ENCODE peak calls at places on chromosomes 6 and 20, in four cellular contexts. V is H1, C is K562, J is A549. O is an unnamed sample.

GRCh38 chr6:39791850-39792500 is at the start of gene DAAM2:
- DNase-seq in J (no peak), V (no peak), C (no peak), O (no peak)

GRCh38 chr6:155347800-155348199 is 33.5 kb upstream of the TFB1M start:
- DNase-seq in J (no peak), C (no peak), V (no peak), O (no peak)

GRCh38 chr20:24109008-24109407 is 120.4 kb upstream of the GGTLC1 start:
- DNase-seq in J (no peak), V (no peak), C (peak), O (no peak)

GRCh38 chr6:39280247-39280731 is 33.9 kb downstream of the KCNK17 start:
- DNase-seq in J (peak), C (peak), V (no peak), O (no peak)

GRCh38 chr6:1313755-1314503 is 2.0 kb downstream of the FOXQ1 start:
- DNase-seq in C (no peak), V (no peak), J (no peak), O (peak)

GRCh38 chr20:60664106-60664505 is 588.0 kb upstream of the CDH4 start:
- DNase-seq in V (no peak), C (no peak), J (no peak), O (no peak)

GRCh38 chr6:167920165-167920564 is 77.3 kb upstream of the KIF25 start:
- DNase-seq in J (no peak), C (no peak), V (no peak), O (no peak)

GRCh38 chr6:85111481-85112001 is 338.3 kb upstream of the NT5E start:
- DNase-seq in V (no peak), J (no peak), C (no peak), O (no peak)

GRCh38 chr6:43952746-43953145 is 174.5 kb downstream of the MRPL14 start:
- DNase-seq in J (no peak), C (peak), V (no peak), O (peak)

GRCh38 chr20:24350923-24351368 is 118.5 kb upstream of the SYNDIG1 start:
- DNase-seq in C (no peak), J (no peak), V (no peak), O (no peak)

GRCh38 chr6:138289739-138290138 is 71.4 kb upstream of the PBOV1 start:
- DNase-seq in C (no peak), V (no peak), J (peak), O (peak)

GRCh38 chr20:35248641-35249475 is 22.4 kb downstream of the MMP24 start:
- DNase-seq in C (no peak), J (no peak), V (no peak), O (no peak)

GRCh38 chr6:150207931-150208570 is 65.2 kb downstream of the PPP1R14C start:
- DNase-seq in V (no peak), C (no peak), J (no peak), O (no peak)

GRCh38 chr6:71349395-71349794 is 60.8 kb downstream of the OGFRL1 start:
- DNase-seq in C (peak), V (no peak), J (no peak), O (peak)

GRCh38 chr6:169985121-169986015 is 233.9 kb downstream of the ERMARD start:
- DNase-seq in C (no peak), V (no peak), J (no peak), O (no peak)

GRCh38 chr20:38888059-38888831 is 38.0 kb upstream of the FAM83D start:
- DNase-seq in J (no peak), C (no peak), V (no peak), O (peak)

GRCh38 chr6:133697666-133698065 is 191.2 kb upstream of the TCF21 start:
- DNase-seq in J (no peak), C (no peak), V (no peak), O (no peak)

GRCh38 chr6:15879372-15880261 is 216.8 kb upstream of the DTNBP1 start:
- DNase-seq in J (no peak), C (peak), V (no peak), O (no peak)

GRCh38 chr6:149961728-149962425 is 1.9 kb upstream of the ULBP1 start:
- DNase-seq in J (peak), C (no peak), V (no peak), O (no peak)

GRCh38 chr6:137798846-137799245 is 68.2 kb upstream of the TNFAIP3 start:
- DNase-seq in J (no peak), C (no peak), V (no peak), O (no peak)

GRCh38 chr6:134512946-134513345 is 195.0 kb upstream of the SGK1 start:
- DNase-seq in C (no peak), V (no peak), J (no peak), O (no peak)

GRCh38 chr6:15343490-15344185 is 97.8 kb downstream of the JARID2 start:
- DNase-seq in C (no peak), J (no peak), V (no peak), O (no peak)

GRCh38 chr20:23255658-23256385 is 94.8 kb upstream of the NXT1 start:
- DNase-seq in J (no peak), V (no peak), C (no peak), O (no peak)

GRCh38 chr20:10316582-10316981 is 98.0 kb downstream of the SNAP25 start:
- DNase-seq in C (peak), J (no peak), V (no peak), O (peak)

GRCh38 chr6:154236646-154237236 is 119.9 kb downstream of the IPCEF1 start:
- DNase-seq in V (no peak), J (no peak), C (no peak), O (no peak)

GRCh38 chr6:135173242-135173988 is 7.7 kb upstream of the MYB start:
- DNase-seq in V (no peak), C (no peak), J (no peak), O (no peak)

GRCh38 chr6:89662659-89663223 is 24.2 kb upstream of the LYRM2 start:
- DNase-seq in V (no peak), J (no peak), C (no peak), O (no peak)

GRCh38 chr6:163309491-163310026 is 105.0 kb upstream of the QKI start:
- DNase-seq in C (no peak), J (no peak), V (no peak), O (no peak)

GRCh38 chr20:36613974-36614373 is 8.4 kb downstream of the RAB5IF start:
- DNase-seq in C (no peak), V (no peak), J (no peak), O (no peak)

GRCh38 chr6:144284474-144284752 is 722 bp upstream of the UTRN start:
- DNase-seq in V (no peak), C (no peak), J (no peak), O (no peak)

GRCh38 chr20:8020314-8021079 is 936 bp upstream of the TMX4 start:
- DNase-seq in V (no peak), J (no peak), C (no peak), O (peak)

GRCh38 chr6:141989706-141989959 is 143.1 kb upstream of the GJE1 start:
- DNase-seq in J (no peak), V (no peak), C (no peak), O (no peak)

GRCh38 chr20:33862709-33863403 is 51.7 kb downstream of the CHMP4B start:
- DNase-seq in V (peak), C (peak), J (peak), O (peak)

GRCh38 chr20:31593221-31594001 is 11.7 kb upstream of the ID1 start:
- DNase-seq in V (no peak), C (peak), J (peak), O (peak)

GRCh38 chr6:44388135-44388487 is 605 bp downstream of the CDC5L start:
- DNase-seq in C (no peak), V (no peak), J (no peak), O (no peak)

GRCh38 chr6:22062807-22063408 is 233.9 kb downstream of the PRL start:
- DNase-seq in V (no peak), C (no peak), J (no peak), O (no peak)

GRCh38 chr20:34112600-34113061 is 588 bp upstream of the EIF2S2 start:
- DNase-seq in V (no peak), J (peak), C (no peak), O (peak)

GRCh38 chr6:137044366-137045220 is at the start of gene IL20RA:
- DNase-seq in J (peak), C (no peak), V (no peak), O (no peak)

GRCh38 chr6:37049990-37050853 is 44.8 kb downstream of the FGD2 start:
- DNase-seq in V (no peak), C (peak), J (no peak), O (no peak)

GRCh38 chr6:50657513-50657912 is 55.8 kb upstream of the TFAP2D start:
- DNase-seq in C (no peak), V (no peak), J (no peak), O (no peak)

GRCh38 chr6:50658561-50658960 is 54.8 kb upstream of the TFAP2D start:
- DNase-seq in V (no peak), C (no peak), J (no peak), O (no peak)

GRCh38 chr6:50653253-50653652 is 60.1 kb upstream of the TFAP2D start:
- DNase-seq in C (no peak), V (no peak), J (no peak), O (no peak)

GRCh38 chr6:50654155-50654554 is 59.2 kb upstream of the TFAP2D start:
- DNase-seq in C (no peak), V (no peak), J (no peak), O (no peak)

DNA sequence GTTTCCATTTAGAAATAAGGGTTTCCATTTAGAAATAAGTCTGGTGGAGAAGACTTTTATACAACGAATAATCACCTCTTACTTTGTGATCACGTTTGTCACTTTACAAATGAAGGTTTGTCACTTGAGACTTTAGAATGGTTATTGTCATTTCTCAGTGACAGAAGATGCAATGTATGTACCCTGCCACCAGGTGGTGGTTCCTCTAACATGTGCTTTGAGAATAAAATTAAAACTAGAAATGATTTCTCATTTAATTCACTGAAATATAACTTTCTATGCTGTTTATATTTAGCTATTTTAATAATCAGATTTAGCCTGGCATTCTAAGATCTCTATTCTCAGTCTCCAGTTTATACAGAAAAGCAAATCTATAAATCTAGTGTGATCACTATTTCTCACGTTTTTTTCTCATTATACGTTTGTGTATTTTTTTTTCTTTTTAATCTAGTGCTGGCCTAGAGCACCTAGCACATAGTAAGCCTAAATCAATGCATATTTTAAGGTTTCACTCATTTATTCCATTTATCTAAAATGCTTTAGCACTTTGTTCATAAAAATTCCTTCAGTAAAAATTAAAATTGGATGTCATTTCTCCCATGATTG is 57.4 kb upstream of the TFAP2D start:
- DNase-seq in C (peak), J (peak), V (no peak), O (peak)
- TF ChIP-seq PHF8 in C (no peak), J (no peak), V (no peak), O (no peak)

GRCh38 chr20:64025826-64026412 is 10.1 kb upstream of the C20orf204 start:
- DNase-seq in J (no peak), V (no peak), C (no peak), O (no peak)
- TF ChIP-seq PHF8 in J (no peak), V (no peak), C (no peak), O (no peak)

GRCh38 chr20:17636523-17637412 is 45.3 kb downstream of the RRBP1 start:
- DNase-seq in J (no peak), V (no peak), C (no peak), O (no peak)
- TF ChIP-seq PHF8 in J (no peak), V (no peak), C (no peak), O (no peak)

GRCh38 chr20:20363449-20364015 is 4.4 kb upstream of the INSM1 start:
- DNase-seq in J (no peak), V (no peak), C (no peak), O (no peak)

GRCh38 chr20:20366551-20366895 is 1.4 kb upstream of the INSM1 start:
- DNase-seq in C (no peak), V (no peak), J (no peak), O (no peak)

GRCh38 chr20:20365593-20365992 is 2.3 kb upstream of the INSM1 start:
- DNase-seq in C (peak), J (no peak), V (no peak), O (no peak)

GRCh38 chr20:20364016-20364746 is 3.7 kb upstream of the INSM1 start:
- DNase-seq in C (no peak), J (no peak), V (no peak), O (no peak)

DNA sequence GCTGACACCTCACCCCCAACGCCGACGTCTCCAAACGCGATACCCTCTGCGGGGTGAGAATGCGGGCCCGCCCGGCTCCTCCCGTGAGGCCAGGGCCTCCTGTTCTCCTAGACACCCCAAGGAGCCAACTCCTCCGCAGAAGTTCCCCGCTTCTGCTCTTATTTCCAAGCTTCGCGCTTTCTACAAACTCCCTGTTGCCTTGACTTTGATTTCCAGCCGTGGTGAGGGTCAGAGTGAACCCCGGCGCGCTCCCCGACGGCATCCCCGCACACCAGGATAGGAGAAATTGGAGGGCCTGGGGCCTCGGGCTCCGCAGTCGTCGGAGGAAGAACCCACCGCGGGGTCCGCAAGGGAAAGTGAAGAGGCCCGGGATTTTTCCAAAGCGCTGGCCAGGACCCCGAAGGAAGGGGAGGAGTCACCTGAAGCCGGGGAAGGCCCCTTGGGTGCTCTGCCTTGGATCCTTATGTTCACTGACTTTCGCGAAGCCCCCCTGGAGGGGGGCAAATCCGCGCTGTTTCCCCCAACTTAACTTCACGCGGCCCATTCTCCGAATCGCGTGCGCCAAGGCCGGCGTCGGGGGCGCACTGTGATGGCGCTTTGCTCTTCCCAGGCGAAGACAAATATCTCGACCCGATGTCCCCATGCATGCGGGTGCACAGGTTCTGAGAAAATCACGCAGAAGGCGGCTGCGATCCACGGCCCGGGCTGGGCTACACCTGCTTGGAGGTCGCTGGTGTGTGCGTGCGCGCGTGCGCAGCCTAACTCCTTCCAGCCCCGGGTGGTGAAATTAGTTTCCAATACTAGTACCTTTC is 3.0 kb upstream of the INSM1 start:
- DNase-seq in V (no peak), J (no peak), C (no peak), O (no peak)
- TF ChIP-seq PHF8 in V (no peak), J (no peak), C (no peak), O (no peak)

GRCh38 chr20:61777773-61778484 is 287.8 kb downstream of the TAF4 start:
- DNase-seq in V (no peak), J (no peak), C (no peak), O (no peak)
- TF ChIP-seq PHF8 in V (no peak), J (no peak), C (no peak), O (no peak)

DNA sequence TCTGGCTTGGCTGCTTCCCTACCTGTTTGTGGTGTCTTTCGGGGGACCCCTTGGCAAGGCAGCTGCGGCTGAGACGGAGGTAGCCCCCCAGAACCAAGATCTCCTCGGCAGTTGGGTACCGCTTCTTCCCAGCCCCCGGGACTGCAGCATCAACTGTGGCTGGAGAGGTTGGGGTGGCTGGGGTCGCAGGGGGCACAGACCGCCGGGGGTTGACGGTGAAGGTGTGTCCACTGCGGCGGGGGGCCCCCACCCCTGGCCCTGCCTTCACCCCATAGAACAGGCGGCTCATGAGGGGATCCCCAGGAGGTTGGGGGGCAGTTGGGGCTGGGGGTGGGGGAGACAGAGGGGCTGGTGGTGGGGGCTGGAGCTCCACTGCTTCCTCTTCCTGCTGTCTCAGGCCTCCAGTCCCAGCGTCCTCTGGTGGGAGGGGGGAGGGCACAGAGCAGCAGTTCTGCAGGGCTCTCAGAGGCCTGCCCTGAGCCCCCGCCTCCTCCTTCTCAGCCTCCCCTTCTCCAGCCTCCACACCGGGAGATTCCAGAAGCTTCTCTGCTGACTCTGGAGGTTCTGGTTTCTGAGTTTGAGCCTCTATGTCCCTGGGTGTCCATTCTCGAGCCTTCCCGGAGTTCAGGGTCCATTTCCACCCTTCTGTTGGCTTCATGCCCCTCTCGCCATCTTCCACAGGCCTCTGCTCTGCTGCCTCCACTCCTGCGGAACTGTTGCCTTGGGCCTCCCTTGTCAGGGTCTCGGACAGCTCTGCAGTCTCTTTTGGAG is 1.9 kb downstream of the PPP1R18 start:
- DNase-seq in C (peak), J (no peak), V (no peak), O (no peak)
- TF ChIP-seq PHF8 in C (no peak), J (no peak), V (no peak), O (no peak)

GRCh38 chr6:78867020-78867369 is 356 bp upstream of the IRAK1BP1 start:
- DNase-seq in V (no peak), C (peak), J (peak), O (no peak)

GRCh38 chr6:78864957-78865356 is 2.4 kb upstream of the IRAK1BP1 start:
- DNase-seq in C (no peak), J (no peak), V (no peak), O (no peak)

GRCh38 chr6:78867370-78868040 is at the start of gene IRAK1BP1:
- DNase-seq in C (peak), V (peak), J (peak), O (peak)

GRCh38 chr6:78863576-78863975 is 3.8 kb upstream of the IRAK1BP1 start:
- DNase-seq in J (no peak), C (no peak), V (no peak), O (no peak)

DNA sequence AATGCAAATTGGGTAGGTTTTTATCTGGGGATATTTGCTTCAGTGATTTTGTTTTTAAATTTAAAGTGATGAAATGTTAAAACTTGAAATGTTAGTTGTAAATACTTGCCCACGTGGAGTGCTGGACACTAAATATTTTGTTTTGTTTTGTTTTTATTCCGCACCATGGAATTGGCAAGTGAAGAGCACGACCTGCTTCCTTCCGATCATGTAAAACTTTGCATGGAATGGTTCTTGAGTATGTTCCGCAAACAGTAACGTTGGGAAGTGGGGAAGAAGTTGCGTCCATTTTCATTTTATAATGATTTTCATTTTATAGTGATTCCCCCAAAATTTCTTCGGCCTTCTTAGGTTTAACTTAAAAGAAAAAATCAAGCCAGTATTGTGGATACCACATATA is 773 bp downstream of the IRAK1BP1 start:
- DNase-seq in V (no peak), C (no peak), J (no peak), O (no peak)
- TF ChIP-seq PHF8 in V (no peak), C (no peak), J (no peak), O (no peak)